ENCODE peak calls at places on chromosomes 3 and 15, in four cellular contexts. J is heart left ventricle, M is GDM1, G is NCI-H2029. C is an unnamed sample.

GRCh38 chr3:161420746-161421145 is 49.4 kb upstream of the SPTSSB start:
- DNase-seq in J (no peak), M (no peak), G (peak), C (no peak)

GRCh38 chr15:89364341-89364740 is 29.7 kb upstream of the POLG start:
- DNase-seq in G (peak), J (no peak), M (no peak), C (no peak)

GRCh38 chr3:11140054-11140712 is 14.1 kb upstream of the HRH1 start:
- DNase-seq in M (peak), G (peak), J (peak), C (no peak)

GRCh38 chr3:124119056-124119721 is 127.3 kb upstream of the ROPN1 start:
- DNase-seq in M (no peak), J (no peak), G (no peak), C (no peak)

GRCh38 chr3:182165234-182165633 is 453.5 kb downstream of the SOX2 start:
- DNase-seq in M (no peak), J (no peak), G (no peak), C (no peak)

GRCh38 chr15:66771351-66771650 is 69.3 kb downstream of the SMAD6 start:
- DNase-seq in J (no peak), G (no peak), M (no peak), C (no peak)

GRCh38 chr3:153219147-153219546 is 57.1 kb downstream of the RAP2B start:
- DNase-seq in G (no peak), M (no peak), J (no peak), C (no peak)

GRCh38 chr3:55801676-55802075 is 314.6 kb upstream of the WNT5A start:
- DNase-seq in J (no peak), M (no peak), G (no peak), C (no peak)

GRCh38 chr3:89467886-89468479 is 360.6 kb downstream of the EPHA3 start:
- DNase-seq in J (peak), M (no peak), G (no peak), C (no peak)

GRCh38 chr15:31561156-31561555 is 234.5 kb downstream of the KLF13 start:
- DNase-seq in M (no peak), G (no peak), J (no peak), C (no peak)

GRCh38 chr3:39193391-39193790 is 996 bp upstream of the XIRP1 start:
- DNase-seq in G (no peak), M (no peak), J (peak), C (no peak)

GRCh38 chr15:75036269-75036668 is 12.9 kb downstream of the PPCDC start:
- DNase-seq in J (no peak), M (no peak), G (peak), C (no peak)

GRCh38 chr15:76401285-76401684 is 64.7 kb downstream of the ISL2 start:
- DNase-seq in J (no peak), M (no peak), G (no peak), C (no peak)

GRCh38 chr15:69480932-69481331 is 28.3 kb downstream of the RPLP1 start:
- DNase-seq in G (no peak), M (no peak), J (no peak), C (no peak)

GRCh38 chr15:82904574-82904973 is 47.9 kb downstream of the HOMER2 start:
- DNase-seq in M (no peak), G (no peak), J (no peak), C (no peak)

GRCh38 chr15:25798207-25798931 is 64.8 kb downstream of the ATP10A start:
- DNase-seq in J (no peak), M (no peak), G (no peak), C (no peak)

GRCh38 chr3:177026505-177027277 is 170.6 kb downstream of the TBL1XR1 start:
- DNase-seq in M (no peak), J (no peak), G (no peak), C (no peak)

C was measured in activated T-cell treated with anti-CD3 and anti-CD28 coated beads, Interleukin-2, amount 50 U/mL, for 72 hours.